ENCODE peak calls at places on chromosomes 5 and 9, in four cellular contexts. One of them, this sample, is unnamed.

GRCh38 chr9:15622596-15622995 is 69.8 kb downstream of the CCDC171 start:
- DNase-seq in neuronal stem cell: no peak
- DNase-seq in H9: no peak
- DNase-seq in mesendoderm: peak; percentile 19
- DNase-seq in this sample: peak; percentile 46

GRCh38 chr5:136058031-136058971 is 29.5 kb downstream of the TGFBI start:
- DNase-seq in neuronal stem cell: no peak
- DNase-seq in H9: peak; percentile 60
- DNase-seq in mesendoderm: peak; percentile 93
- DNase-seq in this sample: peak; percentile 100

GRCh38 chr5:139665626-139666025 is 17.5 kb downstream of the CXXC5 start:
- DNase-seq in neuronal stem cell: no peak
- DNase-seq in H9: no peak
- DNase-seq in mesendoderm: no peak
- DNase-seq in this sample: no peak

GRCh38 chr5:35880166-35880565 is 23.5 kb downstream of the IL7R start:
- DNase-seq in neuronal stem cell: no peak
- DNase-seq in H9: no peak
- DNase-seq in mesendoderm: no peak
- DNase-seq in this sample: no peak

GRCh38 chr5:136040746-136041415 is 12.1 kb downstream of the TGFBI start:
- DNase-seq in neuronal stem cell: no peak
- DNase-seq in H9: no peak
- DNase-seq in mesendoderm: no peak
- DNase-seq in this sample: no peak

GRCh38 chr9:95507456-95508241 is 9.1 kb downstream of the PTCH1 start:
- DNase-seq in neuronal stem cell: no peak
- DNase-seq in H9: peak; percentile 58
- DNase-seq in mesendoderm: peak; percentile 94
- DNase-seq in this sample: peak; percentile 73

GRCh38 chr5:11555171-11555570 is 349.1 kb downstream of the CTNND2 start:
- DNase-seq in neuronal stem cell: no peak
- DNase-seq in H9: no peak
- DNase-seq in mesendoderm: no peak
- DNase-seq in this sample: no peak

GRCh38 chr9:110399983-110400382 is 62.3 kb upstream of the TXNDC8 start:
- DNase-seq in neuronal stem cell: no peak
- DNase-seq in H9: no peak
- DNase-seq in mesendoderm: no peak
- DNase-seq in this sample: no peak

GRCh38 chr5:43190755-43191603 is 1.0 kb upstream of the NIM1K start:
- DNase-seq in neuronal stem cell: peak; percentile 17
- DNase-seq in H9: no peak
- DNase-seq in mesendoderm: peak; percentile 40
- DNase-seq in this sample: peak; percentile 51

GRCh38 chr5:13133951-13134350 is 810.5 kb downstream of the DNAH5 start:
- DNase-seq in neuronal stem cell: no peak
- DNase-seq in H9: peak; percentile 29
- DNase-seq in mesendoderm: no peak
- DNase-seq in this sample: no peak

GRCh38 chr5:39197556-39197955 is 21.8 kb downstream of the FYB1 start:
- DNase-seq in neuronal stem cell: no peak
- DNase-seq in H9: no peak
- DNase-seq in mesendoderm: no peak
- DNase-seq in this sample: no peak

GRCh38 chr9:89712285-89712684 is 107.5 kb downstream of the GADD45G start:
- DNase-seq in neuronal stem cell: no peak
- DNase-seq in H9: no peak
- DNase-seq in mesendoderm: no peak
- DNase-seq in this sample: no peak
- H3K18ac ChIP-seq in neuronal stem cell: peak overlapping the region; percentile 71
- H3K18ac ChIP-seq in H9: no peak overlapping the region
- H3K18ac ChIP-seq in mesendoderm: no peak overlapping the region
- H3K18ac ChIP-seq in this sample: no peak overlapping the region

GRCh38 chr5:179793470-179794139 is at the start of gene LTC4S:
- DNase-seq in neuronal stem cell: no peak
- DNase-seq in H9: peak; percentile 27
- DNase-seq in mesendoderm: no peak
- DNase-seq in this sample: peak; percentile 27
- H3K18ac ChIP-seq in neuronal stem cell: peak within 1 kb of the TSS; percentile 53
- H3K18ac ChIP-seq in H9: no peak within 1 kb of the TSS
- H3K18ac ChIP-seq in mesendoderm: no peak within 1 kb of the TSS
- H3K18ac ChIP-seq in this sample: no peak within 1 kb of the TSS

DNA sequence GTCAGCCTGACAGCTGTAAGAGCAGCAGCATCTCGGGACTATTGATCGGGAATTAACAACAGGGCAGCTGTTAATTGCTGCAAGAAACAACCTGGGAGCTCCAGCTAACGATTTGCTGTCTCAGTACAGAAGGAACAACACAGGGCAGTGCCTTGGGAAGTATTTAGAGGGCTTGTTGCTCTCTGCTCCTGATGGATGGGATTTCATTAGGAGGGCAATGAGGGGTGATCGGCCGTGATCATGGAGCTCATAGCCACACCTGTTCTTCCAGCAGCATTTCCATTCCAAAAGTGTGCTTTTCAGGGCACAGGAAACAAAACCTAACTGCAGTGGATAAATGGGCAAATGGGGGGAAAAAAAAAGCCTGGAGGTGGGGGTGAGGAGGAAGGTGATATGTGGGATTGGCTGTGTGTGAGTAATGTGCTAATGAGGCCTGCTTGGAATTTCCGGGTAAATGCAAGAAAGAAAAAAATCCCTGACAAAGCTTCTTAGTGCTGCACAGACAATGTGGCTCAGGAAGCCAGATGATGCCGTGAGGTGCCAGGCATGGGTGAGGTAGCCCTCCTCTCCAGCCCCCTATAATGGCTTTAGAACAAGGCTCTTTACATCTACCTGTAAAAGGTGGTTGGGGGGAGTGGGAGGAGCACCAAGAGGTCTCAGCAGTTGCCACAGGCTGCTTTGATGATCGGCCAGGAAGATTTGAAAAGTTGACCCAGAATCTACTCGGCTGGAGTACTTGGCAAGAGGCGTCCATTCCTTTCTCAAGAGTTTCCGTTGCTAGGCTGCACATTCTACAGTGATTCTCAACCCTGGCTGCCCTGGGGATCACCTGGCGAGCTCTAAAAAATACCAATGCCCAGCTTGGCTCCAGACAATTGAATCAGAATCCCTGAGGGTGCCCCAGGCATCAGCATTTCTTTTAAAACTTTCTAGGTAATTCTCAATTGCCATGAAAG is 139.5 kb upstream of the KLF9 start:
- DNase-seq in neuronal stem cell: peak; percentile 17
- DNase-seq in H9: peak; percentile 58
- DNase-seq in mesendoderm: peak; percentile 85
- DNase-seq in this sample: peak; percentile 30
- H3K18ac ChIP-seq in neuronal stem cell: no peak overlapping the region
- H3K18ac ChIP-seq in H9: peak overlapping the region; percentile 89
- H3K18ac ChIP-seq in mesendoderm: peak overlapping the region; percentile 44
- H3K18ac ChIP-seq in this sample: peak overlapping the region; percentile 37

DNA sequence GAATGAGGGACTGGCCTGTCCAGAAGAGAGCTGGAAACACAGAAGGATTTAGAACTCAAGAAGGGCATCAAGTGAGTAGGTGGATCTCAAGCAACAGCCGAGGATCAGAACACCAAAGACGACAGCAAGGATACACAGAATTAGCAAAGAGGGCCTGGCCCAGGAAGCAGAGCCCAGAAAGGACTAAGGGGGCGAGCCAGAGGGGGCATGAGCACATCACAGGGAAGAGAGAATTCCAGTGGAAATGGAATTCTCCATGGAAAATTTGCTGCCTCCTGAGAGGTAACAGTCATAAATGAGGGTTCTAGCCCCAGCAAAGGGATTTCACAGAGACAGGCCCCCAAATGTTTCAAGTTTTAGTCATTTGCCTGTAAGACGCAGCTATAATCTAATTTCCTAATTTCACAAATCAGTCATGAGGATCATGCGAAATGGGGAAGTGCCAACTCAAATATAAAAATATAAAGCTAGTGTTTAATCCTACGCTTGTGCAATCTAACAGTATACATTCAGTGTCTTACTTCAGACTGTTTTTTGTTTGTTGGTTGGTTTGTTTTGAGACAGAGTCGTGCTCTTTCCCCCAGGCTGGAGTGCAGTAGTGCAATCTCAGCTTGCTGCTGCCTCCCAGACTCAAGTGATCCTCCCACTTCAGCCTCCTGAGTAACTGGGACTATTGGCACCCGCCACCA is 46.7 kb downstream of the FNBP1 start:
- DNase-seq in neuronal stem cell: no peak
- DNase-seq in H9: no peak
- DNase-seq in mesendoderm: no peak
- DNase-seq in this sample: no peak
- H3K18ac ChIP-seq in neuronal stem cell: no peak overlapping the region
- H3K18ac ChIP-seq in H9: no peak overlapping the region
- H3K18ac ChIP-seq in mesendoderm: no peak overlapping the region
- H3K18ac ChIP-seq in this sample: no peak overlapping the region

GRCh38 chr9:96566401-96567202 is 53.0 kb downstream of the CDC14B start:
- DNase-seq in neuronal stem cell: peak; percentile 68
- DNase-seq in H9: peak; percentile 89
- DNase-seq in mesendoderm: peak; percentile 91
- DNase-seq in this sample: no peak
- H3K18ac ChIP-seq in neuronal stem cell: peak overlapping the region; percentile 93
- H3K18ac ChIP-seq in H9: no peak overlapping the region
- H3K18ac ChIP-seq in mesendoderm: peak overlapping the region; percentile 69
- H3K18ac ChIP-seq in this sample: peak overlapping the region; percentile 43

GRCh38 chr5:179623906-179624741 is 653 bp upstream of the HNRNPH1 start:
- DNase-seq in neuronal stem cell: no peak
- DNase-seq in H9: no peak
- DNase-seq in mesendoderm: no peak
- DNase-seq in this sample: peak; percentile 85
- H3K18ac ChIP-seq in neuronal stem cell: peak overlapping the region; percentile 97
- H3K18ac ChIP-seq in H9: peak overlapping the region; percentile 95
- H3K18ac ChIP-seq in mesendoderm: peak overlapping the region; percentile 29
- H3K18ac ChIP-seq in this sample: peak overlapping the region; percentile 12

GRCh38 chr9:133935328-133936040 is 56.6 kb downstream of the VAV2 start:
- DNase-seq in neuronal stem cell: no peak
- DNase-seq in H9: no peak
- DNase-seq in mesendoderm: no peak
- DNase-seq in this sample: peak; percentile 70
- H3K18ac ChIP-seq in neuronal stem cell: peak overlapping the region; percentile 2
- H3K18ac ChIP-seq in H9: no peak overlapping the region
- H3K18ac ChIP-seq in mesendoderm: no peak overlapping the region
- H3K18ac ChIP-seq in this sample: no peak overlapping the region

GRCh38 chr9:128635266-128636023 is 21.2 kb downstream of the DYNC2I2 start:
- DNase-seq in neuronal stem cell: peak; percentile 39
- DNase-seq in H9: peak; percentile 96
- DNase-seq in mesendoderm: peak; percentile 99
- DNase-seq in this sample: peak; percentile 94
- H3K18ac ChIP-seq in neuronal stem cell: peak overlapping the region; percentile 17
- H3K18ac ChIP-seq in H9: no peak overlapping the region
- H3K18ac ChIP-seq in mesendoderm: peak overlapping the region; percentile 7
- H3K18ac ChIP-seq in this sample: peak overlapping the region; percentile 77

GRCh38 chr5:27523629-27524028 is 485.2 kb upstream of the CDH9 start:
- DNase-seq in neuronal stem cell: no peak
- DNase-seq in H9: no peak
- DNase-seq in mesendoderm: no peak
- DNase-seq in this sample: no peak

DNA sequence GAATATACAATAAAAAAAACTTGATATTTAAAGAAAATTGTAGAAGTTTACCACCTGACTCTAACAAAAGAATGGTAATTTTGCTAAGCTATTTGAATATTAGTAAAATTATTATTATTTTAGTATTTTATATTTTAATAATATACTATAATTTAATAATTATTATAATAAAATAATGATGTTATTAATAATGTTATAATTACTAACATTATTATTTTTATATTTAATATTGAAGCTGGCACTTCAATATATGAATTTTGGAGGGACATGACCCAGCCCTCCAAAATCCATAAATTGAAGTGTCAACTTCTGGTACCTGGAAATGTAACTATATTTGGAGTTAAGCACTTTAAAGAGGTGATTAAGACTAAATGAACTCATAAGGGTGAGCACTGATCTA is 486.1 kb upstream of the CDH9 start:
- DNase-seq in neuronal stem cell: no peak
- DNase-seq in H9: no peak
- DNase-seq in mesendoderm: no peak
- DNase-seq in this sample: no peak
- H3K18ac ChIP-seq in neuronal stem cell: no peak overlapping the region
- H3K18ac ChIP-seq in H9: no peak overlapping the region
- H3K18ac ChIP-seq in mesendoderm: no peak overlapping the region
- H3K18ac ChIP-seq in this sample: no peak overlapping the region